ENCODE peak calls at places on chromosomes 11 and 22, in four cellular contexts. D is NCI-H774, I is GM12865, G is RWPE1. C is an unnamed sample.

GRCh38 chr11:92099183-92099582 is 125.4 kb upstream of the FAT3 start:
- DNase-seq in D (no peak), I (no peak), G (no peak), C (no peak)

GRCh38 chr11:130516868-130517505 is 68.5 kb downstream of the ADAMTS15 start:
- DNase-seq in D (no peak), I (no peak), G (no peak), C (no peak)

GRCh38 chr22:39966522-39966921 is 6.3 kb downstream of the TMA7B start:
- DNase-seq in D (no peak), I (no peak), G (no peak), C (no peak)

GRCh38 chr22:20422271-20422958 is 15.2 kb downstream of the SCARF2 start:
- DNase-seq in D (no peak), I (no peak), G (no peak), C (no peak)

GRCh38 chr11:44515085-44515484 is 50.4 kb upstream of the CD82 start:
- DNase-seq in D (no peak), I (no peak), G (no peak), C (no peak)

GRCh38 chr11:126586303-126586627 is 230.8 kb downstream of the ST3GAL4 start:
- DNase-seq in D (no peak), I (no peak), G (no peak), C (no peak)

GRCh38 chr11:41947392-41947791 is 487.9 kb upstream of the LRRC4C start:
- DNase-seq in D (peak; percentile 0), I (no peak), G (no peak), C (no peak)

GRCh38 chr11:11572386-11572785 is 49.4 kb downstream of the GALNT18 start:
- DNase-seq in D (no peak), I (no peak), G (no peak), C (no peak)

GRCh38 chr11:945986-946385 is 20.3 kb downstream of the AP2A2 start:
- DNase-seq in D (no peak), I (no peak), G (no peak), C (no peak)

GRCh38 chr11:69814411-69814810 is 4.8 kb downstream of the FGF3 start:
- DNase-seq in D (no peak), I (no peak), G (no peak), C (no peak)

GRCh38 chr22:19143212-19143611 is 1.2 kb downstream of the ESS2 start:
- DNase-seq in D (no peak), I (no peak), G (no peak), C (no peak)

GRCh38 chr22:35070451-35071093 is 4.6 kb downstream of the ISX start:
- DNase-seq in D (no peak), I (no peak), G (peak; percentile 2), C (no peak)

GRCh38 chr11:3723014-3723708 is 52.0 kb upstream of the CHRNA10 start:
- DNase-seq in D (no peak), I (no peak), G (peak; percentile 66), C (no peak)

GRCh38 chr22:50506611-50507420 is 686 bp downstream of the LMF2 start:
- DNase-seq in D (no peak), I (peak; percentile 29), G (no peak), C (no peak)

GRCh38 chr11:45457649-45458048 is 171.5 kb upstream of the SYT13 start:
- DNase-seq in D (no peak), I (no peak), G (peak; percentile 30), C (no peak)

GRCh38 chr22:46010177-46010867 is 33.4 kb upstream of the WNT7B start:
- DNase-seq in D (peak; percentile 6), I (no peak), G (no peak), C (no peak)

GRCh38 chr11:134724779-134725140 is 312.7 kb upstream of the B3GAT1 start:
- DNase-seq in D (no peak), I (no peak), G (no peak), C (no peak)

GRCh38 chr11:12271826-12272366 is 105.5 kb upstream of the PARVA start:
- DNase-seq in D (no peak), I (no peak), G (no peak), C (no peak)

GRCh38 chr11:66789097-66789890 is 53.9 kb upstream of the RCE1 start:
- DNase-seq in D (peak; percentile 53), I (no peak), G (no peak), C (no peak)

GRCh38 chr11:1019321-1019910 is 17.1 kb downstream of the MUC6 start:
- DNase-seq in D (no peak), I (no peak), G (no peak), C (no peak)

GRCh38 chr11:112310414-112310813 is 49.8 kb upstream of the PLET1 start:
- DNase-seq in D (no peak), I (no peak), G (peak; percentile 49), C (no peak)

GRCh38 chr22:49775191-49776052 is 52.3 kb downstream of the BRD1 start:
- DNase-seq in D (no peak), I (no peak), G (no peak), C (peak; percentile 29)

GRCh38 chr22:48856308-48856615 is 971.4 kb downstream of the BRD1 start:
- DNase-seq in D (no peak), I (no peak), G (no peak), C (no peak)

GRCh38 chr11:64251986-64252837 is 882 bp downstream of the PLCB3 start:
- DNase-seq in D (peak; percentile 16), I (no peak), G (no peak), C (peak; percentile 70)

GRCh38 chr11:72232260-72233055 is 7.9 kb downstream of the INPPL1 start:
- DNase-seq in D (no peak), I (no peak), G (no peak), C (no peak)

GRCh38 chr11:118295834-118296454 is 8.6 kb upstream of the CD3E start:
- DNase-seq in D (no peak), I (peak; percentile 54), G (peak; percentile 68), C (peak; percentile 25)

GRCh38 chr11:2538951-2539735 is 94.3 kb downstream of the KCNQ1 start:
- DNase-seq in D (no peak), I (no peak), G (no peak), C (no peak)

GRCh38 chr22:17772249-17772962 is 1.9 kb downstream of the BID start:
- DNase-seq in D (no peak), I (no peak), G (no peak), C (no peak)

GRCh38 chr11:122850076-122850631 is 11.9 kb downstream of the CRTAM start:
- DNase-seq in D (no peak), I (peak; percentile 37), G (no peak), C (no peak)

GRCh38 chr11:123137496-123138270 is 57.4 kb downstream of the CLMP start:
- DNase-seq in D (no peak), I (peak; percentile 58), G (no peak), C (peak; percentile 33)

GRCh38 chr11:75342966-75343870 is 8.2 kb downstream of the ARRB1 start:
- DNase-seq in D (peak; percentile 93), I (no peak), G (no peak), C (peak; percentile 14)

GRCh38 chr22:22599248-22599647 is 40.2 kb upstream of the PRAME start:
- DNase-seq in D (no peak), I (no peak), G (no peak), C (no peak)

GRCh38 chr11:125568970-125569912 is at the start of gene EI24:
- DNase-seq in D (peak; percentile 90), I (peak; percentile 96), G (peak; percentile 88), C (peak; percentile 91)

C was measured in GM13977.